ENCODE peak calls at places on chromosome X, in four cellular contexts. Z is HAP-1, F is adipocyte, Y is GM04504. S is an unnamed sample.

GRCh38 chrX:139126493-139126892 is 404.0 kb upstream of the F9 start:
- DNase-seq in Y (no peak), Z (peak), F (no peak), S (no peak)

GRCh38 chrX:50827996-50828395 is 14.0 kb upstream of the SHROOM4 start:
- DNase-seq in F (no peak), Z (no peak), Y (no peak), S (no peak)

GRCh38 chrX:46597774-46598173 is 24.2 kb downstream of the CHST7 start:
- DNase-seq in Y (no peak), F (no peak), Z (no peak), S (no peak)

GRCh38 chrX:69097451-69098236 is 67.6 kb downstream of the PJA1 start:
- DNase-seq in F (no peak), Z (no peak), Y (no peak), S (no peak)

GRCh38 chrX:17377795-17378194 is 2.8 kb downstream of the NHS start:
- DNase-seq in Y (no peak), F (peak), Z (no peak), S (no peak)

GRCh38 chrX:35380808-35381700 is 417.1 kb upstream of the MAGEB16 start:
- DNase-seq in Z (no peak), Y (peak), F (peak), S (no peak)

GRCh38 chrX:29746326-29746725 is 469.0 kb upstream of the MAGEB2 start:
- DNase-seq in Y (no peak), Z (no peak), F (peak), S (peak)

GRCh38 chrX:130304587-130305368 is 34.9 kb upstream of the SLC25A14 start:
- DNase-seq in Y (no peak), F (no peak), Z (no peak), S (no peak)

GRCh38 chrX:46876901-46877300 is 35.3 kb upstream of the JADE3 start:
- DNase-seq in Z (no peak), Y (no peak), F (no peak), S (no peak)

GRCh38 chrX:70044541-70045245 is 5.0 kb downstream of the AWAT2 start:
- DNase-seq in Y (no peak), F (no peak), Z (no peak), S (no peak)

GRCh38 chrX:72532371-72532770 is 40.3 kb downstream of the HDAC8 start:
- DNase-seq in Y (peak), F (no peak), Z (no peak), S (no peak)

GRCh38 chrX:68839771-68840170 is 10.9 kb downstream of the EFNB1 start:
- DNase-seq in F (no peak), Y (no peak), Z (peak), S (no peak)

GRCh38 chrX:101931104-101931493 is 728 bp downstream of the ZMAT1 start:
- DNase-seq in F (no peak), Z (no peak), Y (no peak), S (no peak)

GRCh38 chrX:71652405-71652804 is 14.9 kb upstream of the LOC101059915 start:
- DNase-seq in F (peak), Z (peak), Y (peak), S (peak)

GRCh38 chrX:70433848-70434351 is 10.7 kb upstream of the DLG3 start:
- DNase-seq in F (peak), Y (no peak), Z (peak), S (no peak)

GRCh38 chrX:57528670-57529255 is 63.0 kb upstream of the ZXDB start:
- DNase-seq in Z (peak), Y (peak), F (no peak), S (no peak)

GRCh38 chrX:108312938-108313337 is 125.3 kb downstream of the COL4A6 start:
- DNase-seq in F (peak), Y (peak), Z (no peak), S (no peak)

S was measured in astrocyte of the cerebellum.